ENCODE peak calls at places on chromosomes 2 and 18, in nine cellular contexts. C is AG10803, J is spleen, F is testis, K is heart left ventricle, X is fibroblast of pulmonary artery, G is uterus, Y is foreskin fibroblast, S is dorsolateral prefrontal cortex. V is an unnamed sample.

GRCh38 chr2:216621292-216621691 is 11.9 kb upstream of the IGFBP2 start:
- DNase-seq in J (no peak), Y (peak), C (no peak), S (no peak), F (no peak), K (no peak), X (no peak), G (no peak), V (no peak)

GRCh38 chr2:206211657-206212255 is 52.1 kb downstream of the EEF1B2 start:
- DNase-seq in J (no peak), S (no peak), K (no peak), G (no peak), C (peak), Y (peak), X (peak), F (no peak), V (no peak)

GRCh38 chr18:23627325-23627724 is 35.4 kb downstream of the ANKRD29 start:
- DNase-seq in S (no peak), G (no peak), X (peak), C (peak), F (no peak), K (no peak), J (no peak), Y (peak), V (no peak)

GRCh38 chr2:232230557-232230956 is 148.0 kb upstream of the ALPP start:
- DNase-seq in Y (peak), C (no peak), G (no peak), X (peak), F (peak), S (no peak), J (no peak), K (no peak), V (no peak)

GRCh38 chr2:3492951-3493609 is 26.3 kb downstream of the ADI1 start:
- DNase-seq in X (peak), Y (peak), K (no peak), S (no peak), C (peak), F (no peak), G (peak), J (no peak), V (no peak)

GRCh38 chr2:120986898-120987650 is 251.4 kb downstream of the GLI2 start:
- DNase-seq in F (no peak), G (no peak), C (no peak), S (no peak), Y (no peak), K (no peak), J (peak), X (no peak), V (no peak)

GRCh38 chr2:85854166-85854509 is 34.7 kb downstream of the ST3GAL5 start:
- DNase-seq in G (no peak), K (no peak), C (no peak), J (no peak), S (no peak), X (no peak), F (no peak), Y (no peak), V (no peak)

GRCh38 chr2:131035112-131035825 is 58.0 kb downstream of the FAM168B start:
- DNase-seq in F (peak), S (no peak), Y (no peak), J (peak), K (no peak), G (no peak), X (no peak), C (no peak), V (no peak)

GRCh38 chr2:179938026-179938425 is 69.1 kb downstream of the CWC22 start:
- DNase-seq in F (no peak), X (no peak), C (no peak), Y (no peak), G (no peak), K (no peak), J (no peak), S (no peak), V (no peak)

GRCh38 chr2:226618875-226619605 is 180.6 kb downstream of the IRS1 start:
- DNase-seq in Y (peak), C (peak), F (no peak), X (peak), J (no peak), K (no peak), G (no peak), S (no peak), V (no peak)

GRCh38 chr18:58640891-58641610 is 12.2 kb upstream of the ALPK2 start:
- DNase-seq in Y (no peak), F (no peak), G (no peak), X (no peak), S (no peak), J (no peak), K (no peak), C (no peak), V (no peak)

GRCh38 chr18:10320848-10321247 is 133.6 kb upstream of the APCDD1 start:
- DNase-seq in C (peak), S (no peak), X (peak), F (no peak), K (no peak), G (no peak), J (no peak), Y (peak), V (no peak)

GRCh38 chr18:31684279-31685096 is at the start of gene B4GALT6:
- DNase-seq in Y (peak), S (peak), X (peak), J (peak), F (peak), G (no peak), C (peak), K (peak), V (peak)

GRCh38 chr2:48026865-48027264 is 120.6 kb upstream of the FBXO11 start:
- DNase-seq in J (no peak), G (no peak), C (no peak), K (no peak), F (no peak), Y (no peak), S (no peak), X (no peak), V (no peak)

GRCh38 chr18:40810371-40810770 is 1144.7 kb upstream of the PIK3C3 start:
- DNase-seq in C (peak), X (peak), J (no peak), G (no peak), F (no peak), K (no peak), S (no peak), Y (peak), V (no peak)

GRCh38 chr2:26770986-26771586 is 7.0 kb downstream of the SLC35F6 start:
- DNase-seq in K (peak), X (peak), Y (peak), J (no peak), S (peak), F (peak), G (peak), C (peak), V (peak)

GRCh38 chr2:225008935-225009334 is 33.3 kb downstream of the DOCK10 start:
- DNase-seq in S (no peak), G (no peak), Y (no peak), X (no peak), J (no peak), C (no peak), K (no peak), F (no peak), V (no peak)

GRCh38 chr2:44549099-44549471 is 187.3 kb downstream of the CAMKMT start:
- DNase-seq in X (peak), S (no peak), Y (peak), C (peak), F (no peak), K (no peak), J (no peak), G (no peak), V (no peak)
- H3K4me3 ChIP-seq in X (no peak), S (no peak), Y (no peak), C (peak), F (no peak), K (no peak), J (no peak), G (no peak), V (no peak)

GRCh38 chr2:237414056-237414661 is at the start of gene COL6A3:
- DNase-seq in S (no peak), Y (peak), J (no peak), X (peak), C (peak), F (peak), K (peak), G (peak), V (peak)
- H3K4me3 ChIP-seq in S (no peak), Y (peak), J (peak), X (peak), C (peak), F (peak), K (peak), G (peak), V (peak)

GRCh38 chr2:9694661-9695060 is 63.9 kb upstream of the YWHAQ start:
- DNase-seq in G (no peak), C (no peak), Y (no peak), S (no peak), F (no peak), X (no peak), K (no peak), J (no peak), V (no peak)

GRCh38 chr2:9690716-9691498 is 60.1 kb upstream of the YWHAQ start:
- DNase-seq in K (no peak), X (no peak), J (no peak), Y (no peak), F (no peak), S (no peak), G (no peak), C (no peak), V (no peak)

GRCh38 chr2:9693646-9694045 is 62.8 kb upstream of the YWHAQ start:
- DNase-seq in Y (no peak), C (no peak), K (no peak), S (no peak), G (no peak), X (no peak), F (no peak), J (no peak), V (no peak)

GRCh38 chr2:9693138-9693520 is 62.3 kb upstream of the YWHAQ start:
- DNase-seq in J (no peak), F (no peak), X (peak), C (peak), Y (peak), S (no peak), G (peak), K (peak), V (peak)

DNA sequence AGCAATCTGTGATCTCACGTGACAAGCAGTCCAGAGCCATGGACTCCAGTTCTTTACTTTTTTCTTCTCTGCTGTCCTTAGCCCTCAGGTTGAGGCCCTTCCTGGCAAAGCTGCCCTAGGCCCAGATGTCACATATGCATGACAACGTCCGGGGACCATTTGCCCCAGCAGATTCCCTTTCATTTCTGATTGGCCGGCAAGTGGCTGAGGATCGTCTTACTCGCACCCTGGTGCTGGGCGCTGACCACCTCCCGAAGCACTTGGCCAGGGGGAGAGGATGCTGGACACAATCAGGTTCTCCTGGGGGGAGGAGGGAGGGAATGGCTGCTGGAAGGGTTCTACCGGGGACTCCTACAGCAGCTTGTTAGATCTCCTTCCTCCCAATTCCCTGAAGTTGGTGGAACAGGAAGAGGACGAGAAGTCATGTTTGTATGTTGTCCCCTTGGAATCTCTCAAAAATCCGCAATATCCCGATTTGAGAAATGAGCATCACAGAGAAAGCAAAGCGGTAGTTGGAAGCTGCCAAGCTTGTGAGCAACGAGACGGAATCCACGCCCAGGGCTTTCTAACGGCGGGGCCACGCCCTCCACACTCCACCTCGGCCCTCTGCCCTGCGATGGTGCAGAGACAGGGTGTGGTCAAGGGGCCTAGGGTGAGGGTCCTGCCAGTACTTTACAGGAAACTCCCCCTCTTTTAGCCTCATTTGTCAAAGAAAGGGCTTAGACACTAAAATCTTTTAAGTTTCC is 61.8 kb upstream of the YWHAQ start:
- DNase-seq in C (peak), G (peak), J (no peak), S (no peak), K (peak), X (no peak), F (no peak), Y (no peak), V (no peak)
- H3K4me3 ChIP-seq in C (peak), G (no peak), J (no peak), S (no peak), K (peak), X (no peak), F (no peak), Y (no peak), V (peak)

GRCh38 chr2:138415891-138416494 is 85.6 kb upstream of the SPOPL start:
- DNase-seq in J (no peak), S (no peak), K (no peak), Y (peak), G (no peak), X (peak), F (no peak), C (no peak), V (no peak)
- H3K4me3 ChIP-seq in J (no peak), S (no peak), K (no peak), Y (no peak), G (no peak), X (no peak), F (no peak), C (no peak), V (no peak)

DNA sequence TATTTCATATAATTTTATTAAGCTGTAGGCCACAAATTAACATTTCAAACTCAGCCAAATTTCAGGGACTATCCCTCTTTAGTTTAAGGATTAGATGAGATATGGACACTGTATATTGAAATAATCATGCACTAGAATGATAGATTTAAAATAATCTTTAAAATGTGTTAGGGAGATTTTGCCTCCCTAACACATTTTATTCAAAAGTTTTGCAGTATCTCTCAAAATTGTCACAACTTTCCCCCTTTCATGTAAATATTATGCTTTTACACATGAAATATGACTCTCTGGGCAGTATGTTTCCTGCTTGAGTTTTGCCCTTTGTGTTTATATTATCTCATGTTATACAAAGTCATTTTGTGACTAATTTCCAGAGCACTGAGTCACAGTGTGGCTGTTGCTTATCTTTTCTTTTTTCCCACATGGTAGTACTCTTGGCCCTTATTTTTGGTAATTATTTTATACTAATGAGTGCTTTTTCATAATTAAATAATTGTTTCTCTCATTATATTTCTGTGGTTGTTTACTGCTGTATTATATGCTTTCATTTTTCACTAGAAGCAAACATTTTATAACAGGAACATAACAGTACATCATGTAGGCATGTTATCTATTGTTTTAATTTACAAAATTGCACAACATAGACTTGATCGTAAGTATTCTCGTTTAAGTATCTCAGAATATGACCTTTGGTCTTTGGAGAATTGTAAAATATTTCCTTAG is 1.1 kb downstream of the TFPI start:
- DNase-seq in F (no peak), G (no peak), X (peak), Y (peak), S (no peak), C (peak), J (no peak), K (no peak), V (no peak)
- H3K4me3 ChIP-seq in F (peak), G (peak), X (peak), Y (peak), S (no peak), C (peak), J (peak), K (peak), V (peak)

V was measured in heart right ventricle.